ENCODE peak calls at places on chromosomes 4 and X, in ten cellular contexts. R, V, J, Q, H, L, S, E, T and A are unnamed samples.

GRCh38 chr4:106325800-106326199 is 9.4 kb downstream of the AIMP1 start:
- DNase-seq in Q (no peak), V (no peak), H (no peak), T (no peak), E (no peak), R (no peak), S (no peak), L (no peak), J (no peak), A (no peak)

GRCh38 chr4:156557962-156558361 is 413.6 kb downstream of the PDGFC start:
- DNase-seq in J (no peak), L (no peak), E (no peak), Q (no peak), H (no peak), R (no peak), T (no peak), S (no peak), V (no peak), A (no peak)

GRCh38 chr4:71188197-71188625 is 150.6 kb upstream of the SLC4A4 start:
- DNase-seq in V (no peak), T (peak; percentile 47), J (no peak), R (no peak), S (no peak), E (no peak), L (no peak), Q (no peak), H (no peak), A (no peak)

GRCh38 chr4:151455212-151455611 is 46.2 kb downstream of the FHIP1A start:
- DNase-seq in E (no peak), S (no peak), H (no peak), Q (no peak), J (no peak), L (no peak), R (no peak), V (no peak), T (no peak), A (no peak)

GRCh38 chr4:15942283-15942682 is 3.7 kb upstream of the FGFBP1 start:
- DNase-seq in H (no peak), S (no peak), J (no peak), V (no peak), R (no peak), T (no peak), L (no peak), E (no peak), Q (no peak), A (no peak)

GRCh38 chr4:128574706-128575105 is 234.8 kb upstream of the JADE1 start:
- DNase-seq in L (peak; percentile 40), V (peak; percentile 93), E (peak; percentile 27), J (no peak), T (no peak), Q (no peak), H (peak; percentile 9), S (peak; percentile 43), R (peak; percentile 38), A (no peak)

GRCh38 chr4:1981251-1982055 is 27.3 kb downstream of the NELFA start:
- DNase-seq in H (no peak), S (no peak), Q (no peak), V (no peak), T (peak; percentile 6), L (peak; percentile 12), R (no peak), J (no peak), E (no peak), A (no peak)

GRCh38 chr4:3074846-3075651 is 568 bp downstream of the HTT start:
- DNase-seq in J (no peak), T (peak; percentile 88), L (peak; percentile 27), E (no peak), Q (no peak), S (peak; percentile 65), R (peak; percentile 23), V (peak; percentile 66), H (peak; percentile 0), A (peak; percentile 41)

GRCh38 chrX:103100484-103100883 is 7.5 kb upstream of the NXF3 start:
- DNase-seq in T (no peak), R (no peak), H (no peak), J (no peak), S (no peak), E (no peak), Q (no peak), V (no peak), L (no peak), A (no peak)

GRCh38 chrX:115588180-115588579 is 27.2 kb downstream of the PLS3 start:
- DNase-seq in Q (no peak), J (no peak), L (no peak), T (peak; percentile 25), V (no peak), R (no peak), H (no peak), S (no peak), E (no peak), A (no peak)

GRCh38 chr4:147816382-147817254 is 84.7 kb downstream of the ARHGAP10 start:
- DNase-seq in R (no peak), L (no peak), Q (no peak), T (no peak), E (no peak), S (peak; percentile 48), V (no peak), J (no peak), H (no peak), A (no peak)

GRCh38 chr4:80185787-80186548 is 11.3 kb upstream of the PRDM8 start:
- DNase-seq in V (no peak), L (no peak), H (no peak), E (no peak), R (no peak), S (no peak), T (no peak), Q (no peak), J (no peak), A (no peak)

GRCh38 chr4:8201341-8201781 is 2.3 kb downstream of the SH3TC1 start:
- DNase-seq in V (no peak), L (no peak), T (no peak), H (no peak), J (no peak), E (no peak), Q (no peak), R (no peak), S (no peak), A (no peak)

GRCh38 chrX:133362538-133362937 is 52.8 kb downstream of the GPC4 start:
- DNase-seq in H (no peak), R (no peak), E (no peak), Q (no peak), J (no peak), T (no peak), S (no peak), L (no peak), V (no peak), A (no peak)

GRCh38 chr4:121243476-121243875 is 79.4 kb upstream of the TNIP3 start:
- DNase-seq in J (no peak), Q (no peak), T (no peak), S (no peak), V (no peak), R (no peak), H (no peak), E (no peak), L (no peak), A (no peak)

GRCh38 chr4:122221322-122221721 is 69.2 kb downstream of the BLTP1 start:
- DNase-seq in E (no peak), H (no peak), J (no peak), V (no peak), Q (no peak), R (no peak), S (no peak), T (no peak), L (no peak), A (no peak)

GRCh38 chr4:38856524-38857337 is at the start of gene TLR6:
- DNase-seq in T (peak; percentile 75), S (no peak), L (peak; percentile 80), V (peak; percentile 72), H (peak; percentile 38), R (peak; percentile 58), Q (no peak), E (no peak), J (peak; percentile 83), A (no peak)

GRCh38 chr4:140115140-140115539 is 38.8 kb downstream of the MAML3 start:
- DNase-seq in R (no peak), H (no peak), E (no peak), J (no peak), L (no peak), T (no peak), Q (no peak), S (no peak), V (no peak), A (no peak)

GRCh38 chr4:153451931-153452660 is 14.1 kb upstream of the TMEM131L start:
- DNase-seq in V (no peak), Q (no peak), T (no peak), L (no peak), H (no peak), R (no peak), J (no peak), E (no peak), S (no peak), A (no peak)